ENCODE peak calls at places on chromosomes 7 and 10, in six cellular contexts. H is GM04503; Q is Peyer's patch; J is adipocyte; W is stimulated activated CD4-positive, alpha-beta T cell treated with anti-CD3 and anti-CD28 coated beads, TNF-alpha, amount 100 ng/mL, for 1 hour; C is GM19239. Y is an unnamed sample.

GRCh38 chr7:102284891-102285540 is 1.7 kb upstream of the SH2B2 start:
- DNase-seq in C (no peak), Q (peak), J (no peak), H (no peak), W (no peak), Y (peak)

GRCh38 chr7:33750177-33750576 is 155.2 kb upstream of the BMPER start:
- DNase-seq in J (peak), Q (no peak), W (no peak), H (no peak), C (no peak), Y (no peak)

GRCh38 chr10:13705526-13706169 is 118.9 kb downstream of the PRPF18 start:
- DNase-seq in H (no peak), J (no peak), W (no peak), Q (no peak), C (no peak), Y (no peak)

GRCh38 chr10:123007558-123008378 is 827 bp downstream of the IKZF5 start:
- DNase-seq in H (no peak), C (peak), W (no peak), Q (peak), J (peak), Y (peak)

GRCh38 chr7:80643336-80643925 is 5.0 kb downstream of the CD36 start:
- DNase-seq in J (no peak), Q (no peak), H (no peak), C (no peak), W (no peak), Y (no peak)

GRCh38 chr10:132186488-132187413 is at the start of gene DPYSL4:
- DNase-seq in J (peak), H (no peak), W (no peak), C (peak), Q (no peak), Y (no peak)

GRCh38 chr7:111499027-111499426 is 63.3 kb downstream of the IMMP2L start:
- DNase-seq in C (no peak), J (peak), Q (no peak), H (no peak), W (no peak), Y (no peak)

GRCh38 chr10:86795353-86795752 is 38.9 kb downstream of the BMPR1A start:
- DNase-seq in H (no peak), Q (no peak), J (peak), W (no peak), C (no peak), Y (no peak)

GRCh38 chr10:44965651-44966097 is 6.1 kb downstream of the RASSF4 start:
- DNase-seq in H (no peak), W (no peak), Q (no peak), C (no peak), J (no peak), Y (peak)

GRCh38 chr10:48333856-48334255 is 27.4 kb downstream of the MAPK8 start:
- DNase-seq in Q (no peak), W (no peak), C (no peak), H (no peak), J (no peak), Y (no peak)

GRCh38 chr10:132866601-132867381 is 75.6 kb downstream of the CFAP46 start:
- DNase-seq in H (no peak), J (no peak), W (no peak), Q (no peak), C (no peak), Y (no peak)

GRCh38 chr7:80819503-80819902 is 99.3 kb downstream of the SEMA3C start:
- DNase-seq in H (no peak), Q (no peak), W (no peak), J (no peak), C (no peak), Y (no peak)

Y was measured in colonic mucosa.